ENCODE peak calls at places on chromosomes 12 and 14, in six cellular contexts. T is endodermal cell; Z is astrocyte; N is heart right ventricle; I is transverse colon; F is effector memory CD4-positive, alpha-beta T cell. R is an unnamed sample.

GRCh38 chr12:3600039-3600720 is 109.2 kb downstream of the PRMT8 start:
- DNase-seq in F (no peak), N (no peak), T (peak; percentile 90), Z (no peak), I (no peak), R (peak; percentile 71)

GRCh38 chr12:118747771-118748170 is 233.6 kb upstream of the SRRM4 start:
- DNase-seq in N (no peak), T (no peak), F (no peak), I (no peak), Z (no peak), R (no peak)

GRCh38 chr14:68245146-68246073 is 425.8 kb downstream of the RAD51B start:
- DNase-seq in T (no peak), F (no peak), Z (peak; percentile 67), I (no peak), N (peak; percentile 72), R (peak; percentile 86)

GRCh38 chr12:75364918-75365317 is 26.0 kb upstream of the GLIPR1L2 start:
- DNase-seq in T (no peak), N (peak; percentile 8), I (no peak), F (no peak), Z (no peak), R (peak; percentile 80)

GRCh38 chr12:25775968-25776367 is 182.5 kb upstream of the RASSF8 start:
- DNase-seq in N (no peak), F (no peak), Z (no peak), I (no peak), T (peak; percentile 50), R (no peak)

GRCh38 chr14:99718031-99718810 is 34.1 kb downstream of the CYP46A1 start:
- DNase-seq in N (no peak), I (no peak), F (no peak), T (peak; percentile 54), Z (no peak), R (no peak)

GRCh38 chr12:27542628-27543027 is 18.6 kb downstream of the PPFIBP1 start:
- DNase-seq in T (no peak), Z (peak; percentile 97), N (no peak), I (no peak), F (no peak), R (no peak)

GRCh38 chr14:89681086-89682018 is 264.3 kb upstream of the FOXN3 start:
- DNase-seq in F (no peak), Z (no peak), I (peak; percentile 46), N (no peak), T (no peak), R (no peak)

GRCh38 chr12:79858518-79858917 is 76.4 kb downstream of the PPP1R12A start:
- DNase-seq in F (no peak), N (no peak), T (no peak), I (no peak), Z (peak; percentile 17), R (no peak)

GRCh38 chr14:93956082-93956481 is 20.3 kb downstream of the ASB2 start:
- DNase-seq in F (no peak), N (no peak), T (no peak), Z (no peak), I (no peak), R (no peak)

GRCh38 chr14:35969310-35969709 is 143.2 kb downstream of the BRMS1L start:
- DNase-seq in Z (no peak), T (no peak), N (no peak), F (no peak), I (no peak), R (no peak)

GRCh38 chr12:95615735-95616134 is 64.5 kb upstream of the USP44 start:
- DNase-seq in Z (peak; percentile 60), F (no peak), I (no peak), N (no peak), T (no peak), R (no peak)

GRCh38 chr12:84860718-84861117 is 51.9 kb downstream of the SLC6A15 start:
- DNase-seq in Z (no peak), T (no peak), I (no peak), N (no peak), F (no peak), R (no peak)

GRCh38 chr12:2488131-2488530 is 306.6 kb upstream of the FKBP4 start:
- DNase-seq in N (no peak), I (no peak), T (no peak), F (no peak), Z (no peak), R (no peak)

GRCh38 chr12:3792623-3793288 is 39.8 kb upstream of the CRACR2A start:
- DNase-seq in I (no peak), F (no peak), Z (no peak), T (no peak), N (no peak), R (no peak)

GRCh38 chr12:130266751-130267150 is 70.9 kb upstream of the PIWIL1 start:
- DNase-seq in F (no peak), T (peak; percentile 91), Z (no peak), I (no peak), N (no peak), R (no peak)

GRCh38 chr12:21328578-21328977 is 6.1 kb downstream of the SLCO1A2 start:
- DNase-seq in T (no peak), Z (no peak), I (no peak), F (no peak), N (no peak), R (no peak)

GRCh38 chr12:21323736-21324135 is 11.0 kb downstream of the SLCO1A2 start:
- DNase-seq in F (no peak), I (no peak), T (no peak), Z (no peak), N (no peak), R (no peak)

GRCh38 chr12:21324551-21324950 is 10.2 kb downstream of the SLCO1A2 start:
- DNase-seq in F (no peak), I (no peak), Z (no peak), T (no peak), N (no peak), R (no peak)
- H3K4me1 ChIP-seq in F (no peaks in the 10 kb centered on the region), I (no peaks in the 10 kb centered on the region), Z (no peaks in the 10 kb centered on the region), T (no peaks in the 10 kb centered on the region), N (no peaks in the 10 kb centered on the region), R (no peaks in the 10 kb centered on the region)

GRCh38 chr12:64691227-64691792 is 67.9 kb downstream of the GNS start:
- DNase-seq in N (no peak), I (no peak), F (no peak), Z (no peak), T (peak; percentile 66), R (peak; percentile 35)
- H3K27ac ChIP-seq in N (peak overlapping the region; percentile 2), I (no peak overlapping the region), F (peak overlapping the region; percentile 41), Z (no peak overlapping the region), T (peak overlapping the region; percentile 68), R (peak overlapping the region; percentile 6)

DNA sequence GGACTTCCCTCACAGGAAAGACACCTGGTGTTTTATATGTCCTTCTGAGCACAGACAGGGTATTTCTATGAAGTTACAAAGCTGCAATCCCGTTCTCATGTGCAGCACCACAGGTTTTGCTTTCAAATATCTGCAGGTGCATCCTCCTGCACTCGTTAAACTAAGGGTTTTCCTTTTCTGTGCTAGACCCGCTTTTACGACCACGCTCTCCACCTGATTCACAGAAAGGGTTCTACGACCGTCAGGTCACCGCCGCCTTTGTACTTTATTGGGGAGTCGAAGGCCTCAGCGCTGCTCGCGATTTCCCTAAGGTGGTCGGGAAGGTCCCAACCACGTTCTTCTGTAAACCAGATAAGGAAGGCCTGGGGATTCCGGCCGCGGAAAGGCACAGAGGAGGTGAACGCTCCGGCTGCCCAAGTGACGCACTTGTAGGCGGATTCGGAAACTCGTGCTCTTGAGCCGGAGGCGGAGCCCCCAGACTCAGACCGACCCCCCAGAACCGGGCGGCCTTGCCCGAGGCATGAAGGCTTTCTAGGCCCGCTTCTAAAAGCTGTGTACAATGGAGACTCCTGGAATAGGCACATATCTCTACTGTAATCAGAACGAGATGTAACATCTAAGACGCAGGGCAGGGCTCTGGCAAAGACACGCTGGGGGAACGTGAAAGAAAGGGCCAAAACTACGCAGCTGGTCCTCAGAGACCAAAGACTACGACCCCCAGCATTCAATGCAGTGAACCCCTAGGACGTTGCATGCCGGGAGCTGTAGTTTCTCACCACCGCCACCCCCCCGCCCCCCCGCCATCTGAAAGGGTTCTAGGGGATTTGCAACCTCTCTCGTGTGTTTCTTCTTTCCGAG is 930 bp upstream of the HSP90B1 start:
- DNase-seq in N (peak; percentile 92), Z (peak; percentile 87), T (peak; percentile 96), F (peak; percentile 83), I (peak; percentile 83), R (peak; percentile 93)
- H3K4me1 ChIP-seq in N (peaks cover 31% of the 10 kb centered on the region), Z (peaks cover 26% of the 10 kb centered on the region), T (peaks cover 5% of the 10 kb centered on the region), F (peaks cover 34% of the 10 kb centered on the region), I (peaks cover 21% of the 10 kb centered on the region), R (peaks cover 17% of the 10 kb centered on the region)

GRCh38 chr12:56622535-56622934 is 7.6 kb downstream of the BAZ2A start:
- DNase-seq in T (no peak), N (no peak), Z (no peak), I (no peak), F (no peak), R (no peak)
- H3K27ac ChIP-seq in T (no peak overlapping the region), N (no peak overlapping the region), Z (no peak overlapping the region), I (peak overlapping the region; percentile 9), F (no peak overlapping the region), R (no peak overlapping the region)